ENCODE peak calls at places on chromosomes 12 and 14, in five cellular contexts. One of them, this sample, is unnamed.

GRCh38 chr12:80791863-80792262 is 75.2 kb downstream of the MYF5 start:
- DNase-seq in psoas muscle: no peak
- DNase-seq in left ventricle myocardium inferior: no peak
- DNase-seq in heart left ventricle: no peak
- DNase-seq in astrocyte: no peak
- DNase-seq in this sample: no peak

GRCh38 chr12:94980577-94980976 is 22.9 kb downstream of the NDUFA12 start:
- DNase-seq in psoas muscle: no peak
- DNase-seq in left ventricle myocardium inferior: no peak
- DNase-seq in heart left ventricle: no peak
- DNase-seq in astrocyte: peak; percentile 5
- DNase-seq in this sample: no peak

GRCh38 chr14:21300892-21301291 is 21.0 kb downstream of the RPGRIP1 start:
- DNase-seq in psoas muscle: no peak
- DNase-seq in left ventricle myocardium inferior: peak; percentile 24
- DNase-seq in heart left ventricle: peak; percentile 33
- DNase-seq in astrocyte: no peak
- DNase-seq in this sample: no peak

GRCh38 chr14:54625158-54625557 is 58.2 kb downstream of the SAMD4A start:
- DNase-seq in psoas muscle: no peak
- DNase-seq in left ventricle myocardium inferior: no peak
- DNase-seq in heart left ventricle: no peak
- DNase-seq in astrocyte: peak; percentile 89
- DNase-seq in this sample: no peak

GRCh38 chr14:68552075-68552474 is 240.8 kb downstream of the ZFP36L1 start:
- DNase-seq in psoas muscle: no peak
- DNase-seq in left ventricle myocardium inferior: no peak
- DNase-seq in heart left ventricle: no peak
- DNase-seq in astrocyte: no peak
- DNase-seq in this sample: no peak

GRCh38 chr12:54658306-54659264 is 10.4 kb upstream of the DCD start:
- DNase-seq in psoas muscle: no peak
- DNase-seq in left ventricle myocardium inferior: peak; percentile 18
- DNase-seq in heart left ventricle: no peak
- DNase-seq in astrocyte: no peak
- DNase-seq in this sample: no peak

GRCh38 chr14:32468955-32469354 is 139.9 kb downstream of the AKAP6 start:
- DNase-seq in psoas muscle: no peak
- DNase-seq in left ventricle myocardium inferior: no peak
- DNase-seq in heart left ventricle: no peak
- DNase-seq in astrocyte: peak; percentile 71
- DNase-seq in this sample: no peak

GRCh38 chr14:77498984-77499527 is 440 bp upstream of the ISM2 start:
- DNase-seq in psoas muscle: no peak
- DNase-seq in left ventricle myocardium inferior: no peak
- DNase-seq in heart left ventricle: no peak
- DNase-seq in astrocyte: no peak
- DNase-seq in this sample: no peak

GRCh38 chr14:39006721-39007410 is 96.2 kb downstream of the SEC23A start:
- DNase-seq in psoas muscle: no peak
- DNase-seq in left ventricle myocardium inferior: no peak
- DNase-seq in heart left ventricle: no peak
- DNase-seq in astrocyte: peak; percentile 38
- DNase-seq in this sample: no peak

GRCh38 chr14:70183991-70184390 is 4.8 kb downstream of the SLC8A3 start:
- DNase-seq in psoas muscle: no peak
- DNase-seq in left ventricle myocardium inferior: no peak
- DNase-seq in heart left ventricle: no peak
- DNase-seq in astrocyte: no peak
- DNase-seq in this sample: no peak

GRCh38 chr12:98893126-98893525 is 248.0 kb downstream of the APAF1 start:
- DNase-seq in psoas muscle: no peak
- DNase-seq in left ventricle myocardium inferior: no peak
- DNase-seq in heart left ventricle: no peak
- DNase-seq in astrocyte: no peak
- DNase-seq in this sample: no peak

GRCh38 chr12:114659084-114659483 is 24.9 kb downstream of the TBX3 start:
- DNase-seq in psoas muscle: no peak
- DNase-seq in left ventricle myocardium inferior: no peak
- DNase-seq in heart left ventricle: no peak
- DNase-seq in astrocyte: no peak
- DNase-seq in this sample: no peak

GRCh38 chr14:31261859-31262739 is 54.5 kb upstream of the HECTD1 start:
- DNase-seq in psoas muscle: no peak
- DNase-seq in left ventricle myocardium inferior: no peak
- DNase-seq in heart left ventricle: no peak
- DNase-seq in astrocyte: peak; percentile 47
- DNase-seq in this sample: no peak

GRCh38 chr14:80387563-80387981 is 176.3 kb upstream of the DIO2 start:
- DNase-seq in psoas muscle: peak; percentile 58
- DNase-seq in left ventricle myocardium inferior: no peak
- DNase-seq in heart left ventricle: no peak
- DNase-seq in astrocyte: peak; percentile 79
- DNase-seq in this sample: no peak

GRCh38 chr12:29241821-29242591 is 92.9 kb downstream of the FAR2 start:
- DNase-seq in psoas muscle: no peak
- DNase-seq in left ventricle myocardium inferior: no peak
- DNase-seq in heart left ventricle: peak; percentile 38
- DNase-seq in astrocyte: peak; percentile 87
- DNase-seq in this sample: peak; percentile 79

DNA sequence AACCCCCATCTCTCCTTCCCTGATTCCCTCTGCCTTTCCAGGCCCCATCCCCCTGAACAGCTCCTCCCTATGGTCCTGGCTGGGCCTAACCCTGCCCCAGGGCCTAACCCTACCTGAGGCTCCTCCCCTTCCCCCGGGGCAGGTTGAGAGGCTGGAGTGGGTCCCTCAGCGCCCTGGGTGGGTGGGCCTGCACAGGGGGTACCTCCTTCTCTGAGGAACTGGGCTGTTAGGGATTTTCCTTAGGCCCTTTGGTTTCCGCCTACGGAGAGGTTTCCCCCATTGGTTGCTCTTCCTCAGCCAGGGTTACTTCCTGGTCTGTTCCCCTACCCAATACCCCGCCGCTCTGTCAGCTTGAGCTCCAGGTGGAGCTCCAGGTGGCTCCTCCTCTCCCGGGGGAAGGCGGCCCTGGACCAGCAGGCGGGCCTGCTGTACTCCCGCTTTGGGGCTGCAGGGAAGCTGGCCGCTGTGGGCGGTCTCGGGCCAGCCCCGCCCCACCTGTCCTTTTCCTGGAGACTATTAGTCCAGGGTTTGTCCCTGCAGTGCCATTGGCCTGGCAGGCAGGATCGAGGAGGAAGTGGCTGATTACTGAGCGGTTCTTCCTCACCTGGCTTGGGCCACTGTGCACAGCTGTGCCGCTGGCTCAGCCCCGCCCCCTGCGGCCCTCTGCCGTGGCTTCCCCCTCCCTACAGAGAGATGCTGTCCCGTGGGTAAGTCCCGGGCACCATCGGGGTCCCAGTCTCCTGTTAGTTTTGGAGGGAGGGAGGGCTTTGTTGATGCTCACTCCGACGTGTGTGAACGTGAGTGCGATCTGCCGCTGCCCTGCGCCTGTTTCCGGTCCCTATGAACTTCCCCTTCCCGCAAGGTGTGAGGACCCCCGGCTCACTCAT is 2.5 kb downstream of the C12orf57 start:
- DNase-seq in psoas muscle: peak; percentile 67
- DNase-seq in left ventricle myocardium inferior: no peak
- DNase-seq in heart left ventricle: no peak
- DNase-seq in astrocyte: no peak
- DNase-seq in this sample: peak; percentile 92
- H3K27ac ChIP-seq in psoas muscle: peak overlapping the region; percentile 17
- H3K27ac ChIP-seq in left ventricle myocardium inferior: peak overlapping the region; percentile 99
- H3K27ac ChIP-seq in heart left ventricle: peak overlapping the region; percentile 18
- H3K27ac ChIP-seq in astrocyte: no peak overlapping the region
- H3K27ac ChIP-seq in this sample: peak overlapping the region; percentile 88

GRCh38 chr12:124449623-124450375 is 117.6 kb downstream of the NCOR2 start:
- DNase-seq in psoas muscle: peak; percentile 35
- DNase-seq in left ventricle myocardium inferior: no peak
- DNase-seq in heart left ventricle: no peak
- DNase-seq in astrocyte: no peak
- DNase-seq in this sample: no peak
- H3K27ac ChIP-seq in psoas muscle: no peak overlapping the region
- H3K27ac ChIP-seq in left ventricle myocardium inferior: no peak overlapping the region
- H3K27ac ChIP-seq in heart left ventricle: no peak overlapping the region
- H3K27ac ChIP-seq in astrocyte: no peak overlapping the region
- H3K27ac ChIP-seq in this sample: no peak overlapping the region

DNA sequence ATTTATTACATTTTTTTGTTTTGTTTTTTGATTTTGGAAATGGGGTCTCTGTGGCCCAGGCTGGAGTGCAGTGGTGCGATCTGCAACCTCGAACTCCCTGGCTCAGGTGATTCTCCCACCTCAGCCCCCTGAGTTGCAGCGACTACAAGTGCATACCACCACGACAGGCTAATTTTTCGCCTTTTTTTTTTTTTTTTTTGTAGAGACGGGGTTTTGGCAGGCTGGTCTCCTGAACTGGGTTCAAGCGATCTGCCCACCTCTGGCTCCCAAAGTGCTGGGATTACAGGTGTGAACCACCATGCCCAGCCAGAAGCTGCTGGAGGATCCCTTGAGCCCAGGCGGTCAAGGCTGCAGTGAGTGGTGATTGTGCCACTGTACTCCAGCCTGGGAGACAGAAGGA is 2.3 kb downstream of the MON2 start:
- DNase-seq in psoas muscle: no peak
- DNase-seq in left ventricle myocardium inferior: no peak
- DNase-seq in heart left ventricle: no peak
- DNase-seq in astrocyte: no peak
- DNase-seq in this sample: no peak
- H3K27ac ChIP-seq in psoas muscle: no peak overlapping the region
- H3K27ac ChIP-seq in left ventricle myocardium inferior: no peak overlapping the region
- H3K27ac ChIP-seq in heart left ventricle: no peak overlapping the region
- H3K27ac ChIP-seq in astrocyte: no peak overlapping the region
- H3K27ac ChIP-seq in this sample: no peak overlapping the region

DNA sequence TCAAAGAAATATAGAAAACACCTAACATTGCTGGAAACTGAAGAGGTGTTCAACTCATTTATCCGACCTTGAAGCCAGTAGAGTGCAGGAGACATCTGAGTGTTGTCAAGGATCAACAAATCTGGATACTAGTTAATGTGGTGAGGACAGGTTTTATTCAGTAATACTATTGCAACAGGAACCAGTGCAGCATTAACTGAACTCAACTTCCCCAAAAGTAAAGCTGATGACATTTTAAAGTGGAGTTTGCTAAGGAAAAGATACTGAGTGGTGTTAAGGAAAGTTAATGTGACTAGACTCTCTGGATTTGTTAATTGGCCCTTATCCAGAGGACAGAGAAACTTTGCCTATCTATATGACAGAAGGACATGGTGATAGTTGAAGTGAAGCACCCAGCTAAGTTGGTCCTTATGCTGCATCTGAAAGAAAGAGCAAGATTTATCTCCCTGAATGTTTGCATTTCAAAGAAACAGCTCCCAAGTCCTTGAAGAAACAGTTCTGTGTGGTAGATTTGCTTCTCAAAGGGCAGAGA is 1.2 kb upstream of the CLEC7A start:
- DNase-seq in psoas muscle: no peak
- DNase-seq in left ventricle myocardium inferior: no peak
- DNase-seq in heart left ventricle: no peak
- DNase-seq in astrocyte: no peak
- DNase-seq in this sample: no peak
- H3K27ac ChIP-seq in psoas muscle: no peak overlapping the region
- H3K27ac ChIP-seq in left ventricle myocardium inferior: no peak overlapping the region
- H3K27ac ChIP-seq in heart left ventricle: no peak overlapping the region
- H3K27ac ChIP-seq in astrocyte: no peak overlapping the region
- H3K27ac ChIP-seq in this sample: no peak overlapping the region